ENCODE peak calls at places on chromosomes 6 and 20, in seven cellular contexts. One of them, this sample, is unnamed.

GRCh38 chr6:29589423-29590048 is 4.6 kb downstream of the OR2H2 start:
- DNase-seq in left ventricle myocardium inferior: no peak
- DNase-seq in mesothelial cell of epicardium: peak
- DNase-seq in activated CD4-positive, CD25-positive, alpha-beta regulatory T cell treated with anti-CD3 and anti-CD28 coated beads, Interleukin-2, amount 50 U/mL, for 16 hours: peak
- DNase-seq in aorta: no peak
- DNase-seq in cardiac muscle cell: peak
- DNase-seq in mucosa of gallbladder: peak
- DNase-seq in this sample: peak

GRCh38 chr6:14758421-14759043 is 487.3 kb upstream of the JARID2 start:
- DNase-seq in left ventricle myocardium inferior: no peak
- DNase-seq in mesothelial cell of epicardium: no peak
- DNase-seq in activated CD4-positive, CD25-positive, alpha-beta regulatory T cell treated with anti-CD3 and anti-CD28 coated beads, Interleukin-2, amount 50 U/mL, for 16 hours: no peak
- DNase-seq in aorta: no peak
- DNase-seq in cardiac muscle cell: no peak
- DNase-seq in mucosa of gallbladder: peak
- DNase-seq in this sample: peak

GRCh38 chr6:4805553-4806307 is 29.5 kb downstream of the CDYL start:
- DNase-seq in left ventricle myocardium inferior: peak
- DNase-seq in mesothelial cell of epicardium: peak
- DNase-seq in activated CD4-positive, CD25-positive, alpha-beta regulatory T cell treated with anti-CD3 and anti-CD28 coated beads, Interleukin-2, amount 50 U/mL, for 16 hours: no peak
- DNase-seq in aorta: peak
- DNase-seq in cardiac muscle cell: peak
- DNase-seq in mucosa of gallbladder: peak
- DNase-seq in this sample: peak

GRCh38 chr6:25413506-25413905 is 134.3 kb downstream of the CARMIL1 start:
- DNase-seq in left ventricle myocardium inferior: no peak
- DNase-seq in mesothelial cell of epicardium: no peak
- DNase-seq in activated CD4-positive, CD25-positive, alpha-beta regulatory T cell treated with anti-CD3 and anti-CD28 coated beads, Interleukin-2, amount 50 U/mL, for 16 hours: no peak
- DNase-seq in aorta: no peak
- DNase-seq in cardiac muscle cell: no peak
- DNase-seq in mucosa of gallbladder: no peak
- DNase-seq in this sample: no peak

GRCh38 chr20:8903655-8904605 is 165.0 kb upstream of the PLCB4 start:
- DNase-seq in left ventricle myocardium inferior: no peak
- DNase-seq in mesothelial cell of epicardium: no peak
- DNase-seq in activated CD4-positive, CD25-positive, alpha-beta regulatory T cell treated with anti-CD3 and anti-CD28 coated beads, Interleukin-2, amount 50 U/mL, for 16 hours: no peak
- DNase-seq in aorta: no peak
- DNase-seq in cardiac muscle cell: no peak
- DNase-seq in mucosa of gallbladder: no peak
- DNase-seq in this sample: no peak

GRCh38 chr20:1272368-1273155 is 6.5 kb downstream of the SNPH start:
- DNase-seq in left ventricle myocardium inferior: no peak
- DNase-seq in mesothelial cell of epicardium: no peak
- DNase-seq in activated CD4-positive, CD25-positive, alpha-beta regulatory T cell treated with anti-CD3 and anti-CD28 coated beads, Interleukin-2, amount 50 U/mL, for 16 hours: no peak
- DNase-seq in aorta: no peak
- DNase-seq in cardiac muscle cell: no peak
- DNase-seq in mucosa of gallbladder: no peak
- DNase-seq in this sample: no peak

GRCh38 chr6:44367686-44368085 is 19.8 kb upstream of the CDC5L start:
- DNase-seq in left ventricle myocardium inferior: no peak
- DNase-seq in mesothelial cell of epicardium: no peak
- DNase-seq in activated CD4-positive, CD25-positive, alpha-beta regulatory T cell treated with anti-CD3 and anti-CD28 coated beads, Interleukin-2, amount 50 U/mL, for 16 hours: no peak
- DNase-seq in aorta: no peak
- DNase-seq in cardiac muscle cell: no peak
- DNase-seq in mucosa of gallbladder: no peak
- DNase-seq in this sample: no peak

GRCh38 chr6:170027111-170028043 is 263.5 kb downstream of the DLL1 start:
- DNase-seq in left ventricle myocardium inferior: no peak
- DNase-seq in mesothelial cell of epicardium: no peak
- DNase-seq in activated CD4-positive, CD25-positive, alpha-beta regulatory T cell treated with anti-CD3 and anti-CD28 coated beads, Interleukin-2, amount 50 U/mL, for 16 hours: no peak
- DNase-seq in aorta: peak
- DNase-seq in cardiac muscle cell: no peak
- DNase-seq in mucosa of gallbladder: no peak
- DNase-seq in this sample: no peak

GRCh38 chr20:52054123-52054522 is 137.5 kb downstream of the ZFP64 start:
- DNase-seq in left ventricle myocardium inferior: no peak
- DNase-seq in mesothelial cell of epicardium: no peak
- DNase-seq in activated CD4-positive, CD25-positive, alpha-beta regulatory T cell treated with anti-CD3 and anti-CD28 coated beads, Interleukin-2, amount 50 U/mL, for 16 hours: no peak
- DNase-seq in aorta: no peak
- DNase-seq in cardiac muscle cell: no peak
- DNase-seq in mucosa of gallbladder: peak
- DNase-seq in this sample: no peak

GRCh38 chr6:137370871-137371633 is 123.1 kb downstream of the OLIG3 start:
- DNase-seq in left ventricle myocardium inferior: no peak
- DNase-seq in mesothelial cell of epicardium: no peak
- DNase-seq in activated CD4-positive, CD25-positive, alpha-beta regulatory T cell treated with anti-CD3 and anti-CD28 coated beads, Interleukin-2, amount 50 U/mL, for 16 hours: no peak
- DNase-seq in aorta: no peak
- DNase-seq in cardiac muscle cell: no peak
- DNase-seq in mucosa of gallbladder: no peak
- DNase-seq in this sample: no peak

GRCh38 chr20:36231331-36231730 is 4.9 kb upstream of the AAR2 start:
- DNase-seq in left ventricle myocardium inferior: no peak
- DNase-seq in mesothelial cell of epicardium: no peak
- DNase-seq in activated CD4-positive, CD25-positive, alpha-beta regulatory T cell treated with anti-CD3 and anti-CD28 coated beads, Interleukin-2, amount 50 U/mL, for 16 hours: no peak
- DNase-seq in aorta: no peak
- DNase-seq in cardiac muscle cell: no peak
- DNase-seq in mucosa of gallbladder: no peak
- DNase-seq in this sample: no peak

GRCh38 chr20:40525356-40525755 is 163.7 kb downstream of the MAFB start:
- DNase-seq in left ventricle myocardium inferior: no peak
- DNase-seq in mesothelial cell of epicardium: no peak
- DNase-seq in activated CD4-positive, CD25-positive, alpha-beta regulatory T cell treated with anti-CD3 and anti-CD28 coated beads, Interleukin-2, amount 50 U/mL, for 16 hours: no peak
- DNase-seq in aorta: no peak
- DNase-seq in cardiac muscle cell: no peak
- DNase-seq in mucosa of gallbladder: no peak
- DNase-seq in this sample: no peak

GRCh38 chr6:145086197-145086596 is 649.1 kb downstream of the EPM2A start:
- DNase-seq in left ventricle myocardium inferior: no peak
- DNase-seq in mesothelial cell of epicardium: no peak
- DNase-seq in activated CD4-positive, CD25-positive, alpha-beta regulatory T cell treated with anti-CD3 and anti-CD28 coated beads, Interleukin-2, amount 50 U/mL, for 16 hours: no peak
- DNase-seq in aorta: no peak
- DNase-seq in cardiac muscle cell: no peak
- DNase-seq in mucosa of gallbladder: no peak
- DNase-seq in this sample: no peak

GRCh38 chr6:53767941-53768340 is 26.9 kb upstream of the LRRC1 start:
- DNase-seq in left ventricle myocardium inferior: no peak
- DNase-seq in mesothelial cell of epicardium: no peak
- DNase-seq in activated CD4-positive, CD25-positive, alpha-beta regulatory T cell treated with anti-CD3 and anti-CD28 coated beads, Interleukin-2, amount 50 U/mL, for 16 hours: no peak
- DNase-seq in aorta: no peak
- DNase-seq in cardiac muscle cell: no peak
- DNase-seq in mucosa of gallbladder: no peak
- DNase-seq in this sample: no peak

GRCh38 chr20:25055711-25056492 is 2.0 kb downstream of the ACSS1 start:
- DNase-seq in left ventricle myocardium inferior: no peak
- DNase-seq in mesothelial cell of epicardium: no peak
- DNase-seq in activated CD4-positive, CD25-positive, alpha-beta regulatory T cell treated with anti-CD3 and anti-CD28 coated beads, Interleukin-2, amount 50 U/mL, for 16 hours: no peak
- DNase-seq in aorta: no peak
- DNase-seq in cardiac muscle cell: no peak
- DNase-seq in mucosa of gallbladder: no peak
- DNase-seq in this sample: no peak

GRCh38 chr20:25247100-25247665 is 702 bp upstream of the PYGB start:
- DNase-seq in left ventricle myocardium inferior: peak
- DNase-seq in mesothelial cell of epicardium: peak
- DNase-seq in activated CD4-positive, CD25-positive, alpha-beta regulatory T cell treated with anti-CD3 and anti-CD28 coated beads, Interleukin-2, amount 50 U/mL, for 16 hours: no peak
- DNase-seq in aorta: peak
- DNase-seq in cardiac muscle cell: peak
- DNase-seq in mucosa of gallbladder: peak
- DNase-seq in this sample: peak

GRCh38 chr6:624979-625378 is 31.9 kb downstream of the HUS1B start:
- DNase-seq in left ventricle myocardium inferior: no peak
- DNase-seq in mesothelial cell of epicardium: no peak
- DNase-seq in activated CD4-positive, CD25-positive, alpha-beta regulatory T cell treated with anti-CD3 and anti-CD28 coated beads, Interleukin-2, amount 50 U/mL, for 16 hours: no peak
- DNase-seq in aorta: no peak
- DNase-seq in cardiac muscle cell: peak
- DNase-seq in mucosa of gallbladder: no peak
- DNase-seq in this sample: peak

GRCh38 chr6:135183532-135184440 is 2.7 kb downstream of the MYB start:
- DNase-seq in left ventricle myocardium inferior: no peak
- DNase-seq in mesothelial cell of epicardium: no peak
- DNase-seq in activated CD4-positive, CD25-positive, alpha-beta regulatory T cell treated with anti-CD3 and anti-CD28 coated beads, Interleukin-2, amount 50 U/mL, for 16 hours: peak
- DNase-seq in aorta: no peak
- DNase-seq in cardiac muscle cell: peak
- DNase-seq in mucosa of gallbladder: peak
- DNase-seq in this sample: peak

GRCh38 chr20:37179671-37180524 is 550 bp upstream of the MROH8 start:
- DNase-seq in left ventricle myocardium inferior: no peak
- DNase-seq in mesothelial cell of epicardium: no peak
- DNase-seq in activated CD4-positive, CD25-positive, alpha-beta regulatory T cell treated with anti-CD3 and anti-CD28 coated beads, Interleukin-2, amount 50 U/mL, for 16 hours: no peak
- DNase-seq in aorta: no peak
- DNase-seq in cardiac muscle cell: no peak
- DNase-seq in mucosa of gallbladder: no peak
- DNase-seq in this sample: peak